ENCODE peak calls at places on chromosomes 11 and 22, in four cellular contexts. F, Z, S and Y are unnamed samples.
A peak's percentile ranks its signal among the peaks of the same experiment; 100 is the strongest.

GRCh38 chr22:49739138-49739537 is 88.5 kb downstream of the BRD1 start:
- DNase-seq in F (no peak), Z (no peak), S (no peak), Y (no peak)

GRCh38 chr22:29633514-29634312 is 30.3 kb downstream of the NF2 start:
- DNase-seq in F (peak; percentile 75), Z (peak; percentile 26), S (no peak), Y (no peak)

GRCh38 chr11:121048464-121049233 is 24.7 kb downstream of the TBCEL start:
- DNase-seq in F (peak; percentile 54), Z (peak; percentile 34), S (peak; percentile 49), Y (no peak)

GRCh38 chr11:76767659-76768058 is 15.5 kb upstream of the TSKU start:
- DNase-seq in F (no peak), Z (no peak), S (no peak), Y (no peak)

GRCh38 chr11:102046841-102047240 is 396 bp upstream of the CFAP300 start:
- DNase-seq in F (no peak), Z (peak; percentile 25), S (no peak), Y (no peak)

GRCh38 chr22:49765951-49766350 is 61.7 kb downstream of the BRD1 start:
- DNase-seq in F (no peak), Z (no peak), S (no peak), Y (no peak)

GRCh38 chr11:57641426-57641825 is 8.3 kb downstream of the YPEL4 start:
- DNase-seq in F (peak; percentile 76), Z (peak; percentile 69), S (no peak), Y (no peak)

GRCh38 chr11:111170761-111171379 is 74.7 kb upstream of the POU2AF2 start:
- DNase-seq in F (no peak), Z (no peak), S (no peak), Y (no peak)

GRCh38 chr11:89015614-89016013 is 50.2 kb downstream of the GRM5 start:
- DNase-seq in F (no peak), Z (no peak), S (no peak), Y (no peak)

GRCh38 chr11:19216709-19217374 is 15.1 kb upstream of the CSRP3 start:
- DNase-seq in F (no peak), Z (no peak), S (peak; percentile 71), Y (no peak)

GRCh38 chr22:20526628-20527355 is 19.4 kb downstream of the MED15 start:
- DNase-seq in F (peak; percentile 57), Z (peak; percentile 91), S (peak; percentile 81), Y (no peak)

GRCh38 chr11:92739020-92739419 is 230.4 kb upstream of the MTNR1B start:
- DNase-seq in F (no peak), Z (peak; percentile 29), S (peak; percentile 6), Y (no peak)

GRCh38 chr22:23212061-23213030 is 32.0 kb downstream of the BCR start:
- DNase-seq in F (no peak), Z (no peak), S (no peak), Y (no peak)

GRCh38 chr11:78660451-78660850 is 85.8 kb upstream of the NARS2 start:
- DNase-seq in F (no peak), Z (no peak), S (no peak), Y (no peak)

GRCh38 chr11:86091566-86091965 is 22.7 kb upstream of the PICALM start:
- DNase-seq in F (no peak), Z (peak; percentile 82), S (peak; percentile 78), Y (no peak)

GRCh38 chr22:50577697-50577986 is 585 bp downstream of the CPT1B start:
- DNase-seq in F (no peak), Z (no peak), S (no peak), Y (no peak)

GRCh38 chr22:29003975-29004646 is 57.5 kb downstream of the C22orf31 start:
- DNase-seq in F (peak; percentile 25), Z (no peak), S (peak; percentile 26), Y (no peak)

GRCh38 chr11:93542753-93543246 is 391 bp downstream of the SMCO4 start:
- DNase-seq in F (no peak), Z (no peak), S (no peak), Y (peak; percentile 46)

GRCh38 chr11:72039108-72039850 is 40.6 kb downstream of the IL18BP start:
- DNase-seq in F (no peak), Z (peak; percentile 60), S (no peak), Y (no peak)

GRCh38 chr11:129866328-129866727 is 29.1 kb downstream of the NFRKB start:
- DNase-seq in F (no peak), Z (no peak), S (no peak), Y (no peak)

GRCh38 chr11:20839231-20839630 is 169.8 kb downstream of the NELL1 start:
- DNase-seq in F (no peak), Z (no peak), S (no peak), Y (no peak)

GRCh38 chr11:762421-763072 is 14.7 kb downstream of the GATD1 start:
- DNase-seq in F (peak; percentile 81), Z (peak; percentile 74), S (peak; percentile 87), Y (peak; percentile 64)

GRCh38 chr11:126355324-126355925 is at the start of gene ST3GAL4:
- DNase-seq in F (peak; percentile 83), Z (peak; percentile 52), S (peak; percentile 51), Y (peak; percentile 89)

GRCh38 chr11:107272561-107272960 is 185.1 kb downstream of the CWF19L2 start:
- DNase-seq in F (no peak), Z (no peak), S (no peak), Y (no peak)

GRCh38 chr11:107276057-107276456 is 181.6 kb downstream of the CWF19L2 start:
- DNase-seq in F (no peak), Z (no peak), S (no peak), Y (no peak)

GRCh38 chr11:107271425-107271824 is 186.2 kb downstream of the CWF19L2 start:
- DNase-seq in F (no peak), Z (no peak), S (no peak), Y (no peak)

DNA sequence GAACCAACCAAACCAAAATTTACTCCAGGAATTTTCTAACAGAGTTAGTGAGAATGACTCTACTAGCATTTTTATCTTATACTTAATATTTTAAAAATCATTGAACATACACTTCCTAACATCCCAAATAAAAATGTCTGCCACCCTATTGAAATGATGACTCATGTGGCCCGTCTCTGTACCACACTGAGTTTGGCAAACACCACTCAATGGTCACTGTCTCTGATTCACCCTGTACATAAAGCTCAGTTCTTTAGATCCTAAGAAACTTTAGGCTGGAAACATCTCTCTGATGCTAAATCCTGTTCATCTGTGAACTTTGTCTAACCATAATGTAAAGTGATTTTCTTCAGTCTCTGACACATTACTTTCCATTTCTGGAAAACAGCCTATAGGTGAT is 182.0 kb downstream of the CWF19L2 start:
- DNase-seq in F (peak; percentile 73), Z (no peak), S (no peak), Y (no peak)
- H3K27ac ChIP-seq in F (no peak overlapping the region), Z (no peak overlapping the region), S (no peak overlapping the region), Y (no peak overlapping the region)

GRCh38 chr22:41917375-41917905 is 2.6 kb upstream of the SHISA8 start:
- DNase-seq in F (no peak), Z (no peak), S (no peak), Y (no peak)

GRCh38 chr22:41915035-41915782 is at the start of gene SHISA8:
- DNase-seq in F (peak; percentile 43), Z (peak; percentile 7), S (peak; percentile 32), Y (peak; percentile 78)

GRCh38 chr22:41915783-41916493 is 1.1 kb upstream of the SHISA8 start:
- DNase-seq in F (no peak), Z (no peak), S (no peak), Y (no peak)

GRCh38 chr22:41917906-41918791 is 3.3 kb upstream of the SHISA8 start:
- DNase-seq in F (peak; percentile 63), Z (peak; percentile 63), S (peak; percentile 46), Y (peak; percentile 86)

GRCh38 chr22:41916745-41917358 is 2.0 kb upstream of the SHISA8 start:
- DNase-seq in F (no peak), Z (no peak), S (no peak), Y (no peak)
- H3K27me3 ChIP-seq in F (no peaks in the 10 kb centered on the region), Z (peaks cover 57% of the 10 kb centered on the region), S (peaks cover 26% of the 10 kb centered on the region), Y (no peaks in the 10 kb centered on the region)

GRCh38 chr11:33894402-33894754 is 2.5 kb upstream of the LMO2 start:
- DNase-seq in F (no peak), Z (no peak), S (no peak), Y (no peak)
- H3K4me3 ChIP-seq in F (no peak overlapping the region), Z (no peak overlapping the region), S (no peak overlapping the region), Y (no peak overlapping the region)

GRCh38 chr11:35969089-35970046 is 25.5 kb downstream of the LDLRAD3 start:
- DNase-seq in F (peak; percentile 60), Z (peak; percentile 27), S (no peak), Y (no peak)

GRCh38 chr11:35970445-35970844 is 26.6 kb downstream of the LDLRAD3 start:
- DNase-seq in F (no peak), Z (no peak), S (no peak), Y (no peak)

GRCh38 chr11:35967042-35967441 is 23.2 kb downstream of the LDLRAD3 start:
- DNase-seq in F (no peak), Z (no peak), S (no peak), Y (no peak)

GRCh38 chr11:35971841-35972422 is 28.1 kb downstream of the LDLRAD3 start:
- DNase-seq in F (no peak), Z (no peak), S (no peak), Y (no peak)

GRCh38 chr11:35968386-35969088 is 24.7 kb downstream of the LDLRAD3 start:
- DNase-seq in F (no peak), Z (peak; percentile 33), S (no peak), Y (no peak)
- H3K27ac ChIP-seq in F (no peak overlapping the region), Z (no peak overlapping the region), S (no peak overlapping the region), Y (no peak overlapping the region)

GRCh38 chr22:44807232-44807631 is 54.9 kb downstream of the ARHGAP8 start:
- DNase-seq in F (no peak), Z (no peak), S (no peak), Y (no peak)
- H3K27me3 ChIP-seq in F (no peaks in the 10 kb centered on the region), Z (peaks cover 33% of the 10 kb centered on the region), S (no peaks in the 10 kb centered on the region), Y (no peaks in the 10 kb centered on the region)

GRCh38 chr11:3838504-3838903 is 2.3 kb downstream of the RHOG start:
- DNase-seq in F (no peak), Z (no peak), S (no peak), Y (no peak)
- H3K4me3 ChIP-seq in F (no peak overlapping the region), Z (no peak overlapping the region), S (no peak overlapping the region), Y (no peak overlapping the region)